ENCODE peak calls at places on chromosomes 1 and 21, in four cellular contexts. C, H, Y and E are unnamed samples.

GRCh38 chr1:246564839-246565750 is 966 bp downstream of the TFB2M start:
- DNase-seq in C (no peak), H (no peak), Y (no peak), E (no peak)

GRCh38 chr21:14773777-14774345 is 227.7 kb upstream of the SAMSN1 start:
- DNase-seq in C (peak; percentile 76), H (no peak), Y (peak; percentile 30), E (peak; percentile 78)

GRCh38 chr1:35122311-35122710 is 43.1 kb downstream of the ZMYM1 start:
- DNase-seq in C (no peak), H (no peak), Y (no peak), E (no peak)

GRCh38 chr1:20442920-20443625 is 42.9 kb downstream of the CAMK2N1 start:
- DNase-seq in C (no peak), H (no peak), Y (no peak), E (no peak)

GRCh38 chr21:26966978-26967913 is at the start of gene ADAMTS5:
- DNase-seq in C (no peak), H (no peak), Y (no peak), E (peak; percentile 58)

GRCh38 chr1:160346953-160347352 is 3.8 kb downstream of the NCSTN start:
- DNase-seq in C (no peak), H (peak; percentile 46), Y (no peak), E (no peak)

GRCh38 chr1:31934706-31935629 is 3.2 kb downstream of the PTP4A2 start:
- DNase-seq in C (peak; percentile 30), H (no peak), Y (no peak), E (no peak)

GRCh38 chr1:167755568-167756145 is 33.9 kb downstream of the MPZL1 start:
- DNase-seq in C (no peak), H (no peak), Y (no peak), E (no peak)

GRCh38 chr1:228305721-228306152 is 97.9 kb downstream of the OBSCN start:
- DNase-seq in C (no peak), H (no peak), Y (no peak), E (no peak)

GRCh38 chr1:54161495-54162168 is 8.8 kb upstream of the CDCP2 start:
- DNase-seq in C (no peak), H (no peak), Y (no peak), E (no peak)

GRCh38 chr1:41110721-41111120 is 89.2 kb upstream of the SLFNL1 start:
- DNase-seq in C (no peak), H (no peak), Y (no peak), E (no peak)

GRCh38 chr1:169527461-169528213 is 41.9 kb upstream of the SLC19A2 start:
- DNase-seq in C (no peak), H (no peak), Y (no peak), E (no peak)

GRCh38 chr1:237732657-237733056 is 158.1 kb downstream of the ZP4 start:
- DNase-seq in C (no peak), H (no peak), Y (no peak), E (no peak)

GRCh38 chr1:222464841-222465210 is 83.1 kb downstream of the HHIPL2 start:
- DNase-seq in C (peak; percentile 68), H (peak; percentile 61), Y (peak; percentile 63), E (peak; percentile 65)

GRCh38 chr1:115958866-115959265 is 17.4 kb upstream of the SLC22A15 start:
- DNase-seq in C (no peak), H (no peak), Y (no peak), E (no peak)

GRCh38 chr1:25026757-25027450 is 96.8 kb upstream of the RUNX3 start:
- DNase-seq in C (no peak), H (no peak), Y (no peak), E (no peak)

GRCh38 chr1:91650764-91651163 is 150.1 kb downstream of the CDC7 start:
- DNase-seq in C (peak; percentile 27), H (no peak), Y (no peak), E (no peak)

GRCh38 chr1:99681583-99681982 is 35.7 kb downstream of the PALMD start:
- DNase-seq in C (no peak), H (no peak), Y (no peak), E (no peak)

GRCh38 chr21:26042181-26042876 is 128.2 kb downstream of the APP start:
- DNase-seq in C (no peak), H (no peak), Y (no peak), E (no peak)

GRCh38 chr1:51423098-51423821 is 92.9 kb upstream of the TTC39A start:
- DNase-seq in C (peak; percentile 48), H (no peak), Y (no peak), E (no peak)

GRCh38 chr1:186212574-186213224 is 162.4 kb downstream of the TPR start:
- DNase-seq in C (peak; percentile 64), H (no peak), Y (peak; percentile 74), E (peak; percentile 40)

GRCh38 chr1:24382165-24382577 is 31.4 kb downstream of the STPG1 start:
- DNase-seq in C (no peak), H (no peak), Y (no peak), E (no peak)

GRCh38 chr21:28822882-28823335 is 169.8 kb downstream of the LTN1 start:
- DNase-seq in C (no peak), H (no peak), Y (peak; percentile 3), E (no peak)

GRCh38 chr1:11781298-11781697 is 19.3 kb downstream of the C1orf167 start:
- DNase-seq in C (no peak), H (no peak), Y (no peak), E (no peak)

GRCh38 chr21:29367335-29367734 is 68.6 kb downstream of the BACH1 start:
- DNase-seq in C (no peak), H (no peak), Y (no peak), E (no peak)

GRCh38 chr1:86110451-86111129 is 46.0 kb downstream of the COL24A1 start:
- DNase-seq in C (no peak), H (no peak), Y (no peak), E (no peak)

GRCh38 chr1:94092210-94092613 is 28.7 kb downstream of the ABCA4 start:
- DNase-seq in C (no peak), H (no peak), Y (no peak), E (no peak)

GRCh38 chr21:41124626-41125240 is 43.2 kb upstream of the BACE2 start:
- DNase-seq in C (no peak), H (no peak), Y (no peak), E (no peak)

GRCh38 chr1:227445746-227446145 is 117.6 kb upstream of the ZNF678 start:
- DNase-seq in C (no peak), H (no peak), Y (no peak), E (no peak)

GRCh38 chr21:37908691-37909090 is 7.6 kb downstream of the KCNJ6 start:
- DNase-seq in C (no peak), H (no peak), Y (no peak), E (no peak)

DNA sequence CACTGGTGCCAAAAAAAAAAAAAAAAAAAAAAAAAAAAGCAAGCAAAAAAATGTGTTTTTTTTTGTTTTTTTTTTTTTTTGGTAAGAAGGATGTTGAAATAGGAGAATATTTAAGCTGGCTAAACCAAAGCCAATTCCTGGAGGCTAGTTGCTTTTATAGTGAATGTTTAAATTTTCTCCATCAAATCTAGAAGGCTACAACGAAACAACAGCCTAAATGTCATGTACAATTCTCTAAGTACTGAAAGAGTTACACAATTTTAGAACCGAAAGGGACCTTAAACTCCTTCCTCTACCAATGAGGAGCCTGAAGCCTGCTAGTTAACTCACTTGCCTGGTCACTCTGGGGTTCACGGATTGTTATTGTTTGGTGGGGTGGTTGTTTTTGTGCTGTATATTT is 3.5 kb downstream of the WLS start:
- DNase-seq in C (no peak), H (no peak), Y (no peak), E (no peak)
- TF ChIP-seq CBFB in C (no peak), H (no peak), Y (no peak), E (no peak)

DNA sequence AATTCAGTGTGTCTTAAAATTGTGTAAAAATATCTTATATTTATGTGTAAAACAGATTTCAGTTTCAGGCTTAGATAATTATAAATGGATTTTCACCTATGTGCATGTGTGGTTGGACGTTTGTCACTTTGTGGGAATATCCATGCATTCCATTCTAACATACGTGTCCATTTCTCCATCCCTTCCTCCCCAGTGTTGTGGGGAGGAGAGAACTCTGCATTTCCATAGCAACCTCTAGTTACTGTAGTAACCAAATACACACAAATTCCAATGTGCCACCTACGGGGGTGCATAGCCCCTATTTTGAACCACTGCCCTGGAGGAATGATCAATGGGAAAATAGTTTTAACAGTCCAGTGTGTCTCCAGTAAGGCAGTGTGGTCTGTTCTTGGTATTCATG is 79.0 kb downstream of the RASAL2 start:
- DNase-seq in C (no peak), H (no peak), Y (no peak), E (no peak)
- TF ChIP-seq CBFB in C (no peak), H (no peak), Y (no peak), E (no peak)

GRCh38 chr1:2375246-2375922 is 16.0 kb downstream of the MORN1 start:
- DNase-seq in C (no peak), H (no peak), Y (no peak), E (no peak)
- TF ChIP-seq CBFB in C (no peak), H (no peak), Y (no peak), E (no peak)

DNA sequence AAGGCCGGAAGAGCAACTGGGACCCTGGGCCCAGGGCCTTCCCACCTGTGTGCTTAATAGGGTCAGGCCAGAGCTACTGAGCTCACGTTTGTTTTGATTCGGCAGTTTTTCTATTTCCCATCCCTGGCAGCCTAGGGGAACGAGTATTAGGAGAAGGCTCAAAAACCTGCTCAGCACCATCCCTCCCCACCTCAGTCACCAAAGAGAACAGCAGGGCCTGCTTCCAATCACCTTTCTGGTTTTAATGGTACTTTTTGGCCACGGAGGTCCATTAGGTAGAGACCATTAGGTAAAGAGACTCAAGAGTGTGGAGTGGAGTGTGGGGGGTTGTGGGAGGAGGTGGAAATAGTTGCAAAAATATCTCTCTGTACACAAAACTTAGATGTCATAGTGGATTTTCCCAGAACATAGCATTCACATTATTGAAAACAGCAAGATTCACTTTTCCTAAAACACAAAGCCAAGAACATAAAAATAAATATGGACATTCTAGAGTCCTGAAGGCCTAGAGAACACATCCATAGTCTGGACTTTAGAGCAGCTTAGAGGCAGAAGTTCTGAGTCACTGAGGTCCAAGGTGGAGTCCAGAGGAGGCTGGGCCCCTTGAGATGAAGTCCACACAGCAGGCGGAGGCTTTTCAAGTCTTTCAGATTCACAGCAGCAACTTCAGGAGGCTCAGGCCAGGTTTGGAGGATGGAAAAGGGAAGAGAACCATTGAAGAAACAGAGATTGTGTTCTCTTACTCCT is 19.5 kb downstream of the NUAK2 start:
- DNase-seq in C (no peak), H (no peak), Y (no peak), E (no peak)
- TF ChIP-seq CBFB in C (no peak), H (no peak), Y (no peak), E (no peak)

DNA sequence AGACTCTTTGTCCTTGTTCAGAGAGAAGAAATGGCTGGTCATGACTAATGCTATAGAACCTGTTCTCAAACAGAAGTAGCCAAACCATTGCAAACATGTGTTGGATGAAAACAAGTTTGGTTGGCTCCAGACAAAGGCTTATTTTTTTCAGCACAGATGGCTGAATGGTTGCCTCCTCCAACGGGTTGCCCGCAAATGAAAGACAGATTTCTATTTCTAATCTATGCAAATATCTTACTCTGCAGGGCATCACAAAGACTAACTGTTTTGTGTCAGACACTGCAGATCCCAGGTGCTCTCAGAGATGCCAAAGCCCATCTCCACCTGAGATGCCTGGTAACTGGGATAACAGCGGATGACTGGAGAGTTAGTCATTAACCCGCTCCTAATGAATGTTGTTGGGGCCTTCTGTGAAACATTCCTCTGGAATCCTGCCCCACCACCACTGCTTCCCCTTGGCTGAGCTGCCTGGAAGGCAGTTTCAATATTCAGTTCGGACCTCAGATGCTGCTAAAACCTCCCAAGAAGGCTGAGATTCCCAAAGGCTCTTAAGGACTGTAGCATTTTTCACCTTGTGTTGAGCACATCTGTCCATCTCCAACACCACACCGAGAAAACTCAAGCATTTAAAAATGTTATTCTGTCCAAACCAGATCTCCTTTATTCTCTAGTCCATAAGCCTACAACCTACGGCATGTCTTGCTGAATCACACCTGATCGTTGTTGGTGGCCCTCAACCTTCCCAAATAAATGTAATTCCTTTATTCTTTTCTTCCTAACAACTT is 104.4 kb downstream of the PTPN14 start:
- DNase-seq in C (no peak), H (no peak), Y (peak; percentile 85), E (peak; percentile 69)
- TF ChIP-seq CBFB in C (no peak), H (no peak), Y (no peak), E (no peak)